ENCODE peak calls at places on chromosomes 6 and 20, in seven cellular contexts. S is cardiac muscle cell; L is cardiac fibroblast; R is activated naive CD8-positive, alpha-beta T cell treated with anti-CD3 and anti-CD28 coated beads, Interleukin-2, amount 50 U/mL, for 24 hours; P is ovary; E is effector memory CD8-positive, alpha-beta T cell; Q is MM.1S. N is an unnamed sample.

GRCh38 chr6:161232001-161232400 is 41.9 kb downstream of the AGPAT4 start:
- DNase-seq in R (no peak), Q (no peak), E (no peak), P (no peak), S (no peak), L (no peak), N (no peak)

GRCh38 chr20:13008761-13009681 is at the start of gene SPTLC3:
- DNase-seq in R (no peak), Q (no peak), L (peak), P (peak), S (peak), E (no peak), N (no peak)

GRCh38 chr6:4522453-4522852 is 253.8 kb upstream of the CDYL start:
- DNase-seq in E (no peak), Q (no peak), S (no peak), P (no peak), L (no peak), R (no peak), N (peak)

GRCh38 chr20:346640-347316 is at the start of gene NRSN2:
- DNase-seq in R (peak), L (peak), P (peak), Q (no peak), E (no peak), S (peak), N (peak)

GRCh38 chr6:35341557-35341956 is 801 bp upstream of the PPARD start:
- DNase-seq in L (no peak), P (no peak), E (no peak), S (no peak), Q (no peak), R (no peak), N (peak)

GRCh38 chr20:11511816-11512215 is 405.9 kb upstream of the BTBD3 start:
- DNase-seq in L (peak), P (no peak), R (no peak), E (no peak), Q (no peak), S (peak), N (peak)

GRCh38 chr20:53918949-53919361 is 151.4 kb downstream of the BCAS1 start:
- DNase-seq in S (peak), L (no peak), Q (no peak), R (no peak), E (no peak), P (no peak), N (peak)

GRCh38 chr6:57250348-57250747 is 28.2 kb upstream of the RAB23 start:
- DNase-seq in R (no peak), P (no peak), E (no peak), L (no peak), Q (no peak), S (no peak), N (no peak)

GRCh38 chr6:42281570-42281969 is 63.9 kb upstream of the MRPS10 start:
- DNase-seq in E (peak), R (peak), S (no peak), Q (no peak), L (no peak), P (no peak), N (no peak)

GRCh38 chr6:37168163-37168758 is 1.7 kb upstream of the PIM1 start:
- DNase-seq in L (no peak), Q (no peak), E (no peak), R (no peak), P (no peak), S (no peak), N (no peak)